ENCODE peak calls at places on chromosomes 1 and 21, in five cellular contexts. T, V, J, H and A are unnamed samples.

GRCh38 chr1:143736562-143736961 is 235.2 kb downstream of the FAM72C start:
- DNase-seq in V (no peak), J (no peak), T (no peak), H (no peak), A (no peak)

GRCh38 chr1:39110882-39111281 is 84.7 kb downstream of the NDUFS5 start:
- DNase-seq in H (no peak), V (no peak), J (no peak), T (no peak), A (no peak)

GRCh38 chr1:25700626-25701025 is 84.0 kb downstream of the MAN1C1 start:
- DNase-seq in V (no peak), T (peak), H (no peak), J (peak), A (no peak)

GRCh38 chr21:17463441-17463840 is 49.4 kb upstream of the CXADR start:
- DNase-seq in V (no peak), T (no peak), H (no peak), J (no peak), A (no peak)

GRCh38 chr1:164667010-164667409 is 108.0 kb downstream of the PBX1 start:
- DNase-seq in J (no peak), H (no peak), T (no peak), V (no peak), A (no peak)

GRCh38 chr1:41097105-41097504 is 75.6 kb upstream of the SLFNL1 start:
- DNase-seq in H (no peak), J (no peak), V (no peak), T (no peak), A (no peak)

GRCh38 chr1:23202263-23202749 is 15.0 kb downstream of the HTR1D start:
- DNase-seq in H (no peak), T (no peak), V (no peak), J (no peak), A (no peak)

GRCh38 chr1:200038987-200039848 is 11.7 kb downstream of the NR5A2 start:
- DNase-seq in J (no peak), H (no peak), T (no peak), V (peak), A (no peak)

GRCh38 chr1:230977781-230978490 is 725 bp downstream of the TTC13 start:
- DNase-seq in T (peak), J (peak), V (peak), H (peak), A (no peak)

GRCh38 chr1:234629026-234629425 is 19.0 kb upstream of the IRF2BP2 start:
- DNase-seq in V (no peak), H (no peak), T (no peak), J (no peak), A (no peak)

GRCh38 chr1:160217466-160218165 is 12.4 kb downstream of the PEA15 start:
- DNase-seq in V (peak), H (no peak), J (no peak), T (no peak), A (no peak)

GRCh38 chr1:119594386-119594785 is 53.7 kb downstream of the ZNF697 start:
- DNase-seq in J (no peak), V (no peak), T (no peak), H (no peak), A (no peak)

GRCh38 chr1:236280438-236281285 is 1.1 kb downstream of the ERO1B start:
- DNase-seq in V (no peak), H (peak), J (no peak), T (no peak), A (no peak)
- TF ChIP-seq POLR2AphosphoS5 in V (no peak), H (no peak), J (no peak), T (no peak), A (no peak)

GRCh38 chr1:236497908-236498307 is 25.9 kb upstream of the LGALS8 start:
- DNase-seq in H (no peak), J (no peak), T (no peak), V (no peak), A (no peak)

GRCh38 chr1:236507022-236507700 is 16.6 kb upstream of the LGALS8 start:
- DNase-seq in J (no peak), H (peak), T (no peak), V (peak), A (no peak)

GRCh38 chr1:236501093-236501492 is 22.7 kb upstream of the LGALS8 start:
- DNase-seq in H (no peak), T (no peak), V (no peak), J (no peak), A (no peak)

GRCh38 chr1:236502579-236502971 is 21.2 kb upstream of the LGALS8 start:
- DNase-seq in T (no peak), V (no peak), J (no peak), H (no peak), A (no peak)

GRCh38 chr1:236502972-236503639 is 20.7 kb upstream of the LGALS8 start:
- DNase-seq in H (peak), V (peak), J (peak), T (no peak), A (no peak)
- TF ChIP-seq POLR2A in H (peak), V (no peak), J (no peak), T (no peak), A (no peak)

DNA sequence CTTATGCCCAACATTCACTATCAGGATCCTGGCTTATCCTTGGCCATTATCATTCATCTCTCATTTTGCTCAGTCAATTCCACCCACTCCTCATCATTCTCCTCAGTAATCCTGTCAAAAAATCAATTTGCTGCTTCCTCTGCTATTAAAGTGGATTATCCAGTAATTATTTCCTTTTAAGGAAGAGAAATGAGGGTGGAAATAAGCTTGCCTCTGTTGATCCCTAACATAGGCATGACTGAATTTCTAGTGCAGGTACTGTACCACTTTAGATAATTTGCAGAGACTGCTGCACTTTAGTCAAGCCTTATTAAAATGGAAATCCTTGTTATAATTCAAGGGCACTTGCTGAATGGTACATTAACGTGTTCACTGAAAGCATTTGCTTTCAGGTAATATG is 43.2 kb downstream of the RGS2 start:
- DNase-seq in J (no peak), T (no peak), V (no peak), H (no peak), A (no peak)
- TF ChIP-seq POLR2AphosphoS5 in J (no peak), T (no peak), V (no peak), H (no peak), A (no peak)

DNA sequence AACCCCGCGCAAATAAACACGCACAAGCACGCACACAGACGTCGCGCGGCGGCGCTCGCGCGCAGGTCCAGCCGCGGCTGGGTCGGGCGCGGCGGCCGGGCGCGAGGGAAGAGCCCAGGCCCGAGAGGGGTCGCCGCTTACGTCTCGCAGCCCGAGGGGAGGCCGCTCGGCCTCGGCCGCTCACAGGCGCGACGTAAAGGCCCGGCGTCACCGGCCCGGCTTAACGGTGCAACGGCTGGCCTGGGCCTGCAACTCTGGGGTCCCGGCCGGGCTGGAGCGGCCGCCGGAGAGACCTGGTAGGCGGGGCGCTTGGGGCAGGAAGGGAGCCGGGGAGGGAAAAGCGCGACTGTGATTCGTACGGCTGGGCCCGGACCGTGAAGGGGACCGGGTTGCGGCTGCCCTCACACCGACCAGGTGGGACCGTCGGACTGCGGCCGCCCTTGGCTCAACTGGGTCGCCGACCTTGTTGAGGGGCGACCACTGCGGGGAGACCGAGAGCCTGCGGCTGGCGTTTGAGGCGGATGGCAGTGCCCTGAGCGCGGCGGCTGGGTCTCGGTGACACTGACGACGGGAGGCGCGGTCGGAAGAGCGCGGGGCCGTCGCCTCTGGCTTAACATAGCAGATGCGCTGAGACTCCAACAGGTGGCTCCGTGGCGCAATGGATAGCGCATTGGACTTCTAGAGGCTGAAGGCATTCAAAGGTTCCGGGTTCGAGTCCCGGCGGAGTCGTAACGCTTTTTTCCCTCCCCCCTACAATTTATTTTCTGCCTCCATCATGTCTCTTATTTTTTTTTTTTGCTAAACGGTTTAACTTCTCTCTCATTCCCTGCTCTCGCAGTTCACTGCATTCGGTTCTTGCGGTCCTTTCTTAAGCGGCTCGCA is 31.8 kb downstream of the DNTTIP2 start:
- DNase-seq in J (peak), T (peak), H (peak), V (peak), A (peak)
- TF ChIP-seq POLR2A in J (no peak), T (no peak), H (peak), V (no peak), A (peak)

DNA sequence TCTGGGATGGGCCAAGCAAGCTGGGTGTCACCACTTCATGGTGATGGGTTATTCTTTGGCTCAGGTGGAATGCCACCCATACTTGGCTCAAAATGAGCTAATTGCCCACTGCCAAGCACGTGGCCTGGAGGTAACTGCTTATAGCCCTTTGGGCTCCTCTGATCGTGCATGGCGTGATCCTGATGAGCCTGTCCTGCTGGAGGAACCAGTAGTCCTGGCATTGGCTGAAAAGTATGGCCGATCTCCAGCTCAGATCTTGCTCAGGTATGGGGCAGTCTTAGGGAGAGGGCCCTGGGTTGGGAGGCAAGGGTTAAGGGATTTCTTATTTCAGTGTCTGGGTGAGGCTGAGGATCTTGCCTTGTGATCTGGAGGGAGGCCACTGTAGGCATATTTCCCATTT is 15.4 kb upstream of the NASP start:
- DNase-seq in H (peak), T (no peak), J (no peak), V (no peak), A (no peak)
- TF ChIP-seq POLR2AphosphoS5 in H (peak), T (peak), J (no peak), V (no peak), A (no peak)

DNA sequence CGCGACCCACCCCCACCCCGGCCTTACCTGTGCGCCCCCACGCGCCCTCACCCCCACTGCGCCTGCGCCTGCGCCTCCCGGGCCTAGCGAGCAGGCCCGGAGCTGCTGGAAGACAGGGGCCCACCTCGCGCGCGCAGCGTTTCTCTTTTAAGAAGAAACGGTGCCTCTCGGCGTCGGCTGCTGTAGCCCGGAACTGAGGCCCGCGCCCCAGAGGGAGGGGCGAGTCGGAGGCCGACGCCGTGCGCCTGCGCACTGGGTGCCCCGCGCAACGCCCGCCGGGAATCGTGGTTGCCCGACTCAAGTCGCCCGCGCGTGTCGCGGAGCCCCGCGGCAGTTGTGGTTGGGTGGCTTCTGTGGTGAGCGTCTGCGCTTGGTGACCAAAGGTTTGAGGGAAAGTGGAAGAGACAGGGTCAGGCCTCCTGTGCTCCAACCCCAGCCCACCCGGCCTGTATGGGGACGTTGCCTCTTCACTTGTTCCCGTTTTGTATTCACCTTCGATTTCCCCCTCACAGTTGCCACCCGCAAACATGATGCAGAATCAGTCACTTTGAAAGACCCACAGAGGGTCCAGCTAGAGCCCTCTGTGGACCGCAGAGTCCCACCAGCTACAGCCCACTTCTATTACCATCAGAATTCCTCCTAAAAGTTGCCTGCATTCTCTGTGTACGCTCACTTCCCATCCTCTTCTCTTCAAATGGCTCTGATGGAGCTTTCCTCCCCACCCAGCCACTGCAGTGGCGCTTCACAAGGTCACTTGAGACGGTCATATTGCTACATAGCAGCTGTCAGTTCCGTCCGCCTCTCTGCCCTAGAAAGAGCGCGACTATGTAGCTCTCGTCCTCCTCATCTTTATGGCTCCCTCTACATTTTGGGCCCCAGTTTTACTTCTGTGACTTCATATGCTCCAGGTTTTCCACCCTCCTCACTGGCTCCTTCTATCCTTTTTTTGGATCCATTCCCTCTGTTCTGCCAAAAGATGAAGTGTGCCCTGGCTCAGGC is at the start of gene ZNF692:
- DNase-seq in J (peak), T (peak), V (peak), H (peak), A (peak)
- TF ChIP-seq POLR2A in J (peak), T (peak), V (no peak), H (peak), A (peak)

GRCh38 chr1:2204384-2205190 is 10.0 kb upstream of the FAAP20 start:
- DNase-seq in T (peak), J (peak), H (no peak), V (peak), A (peak)
- TF ChIP-seq POLR2AphosphoS5 in T (no peak), J (peak), H (peak), V (peak), A (no peak)

GRCh38 chr1:6104631-6105030 is 58.9 kb downstream of the KCNAB2 start:
- DNase-seq in J (no peak), V (no peak), H (no peak), T (no peak), A (no peak)

GRCh38 chr1:6106321-6106731 is 60.6 kb downstream of the KCNAB2 start:
- DNase-seq in V (no peak), T (no peak), H (no peak), J (no peak), A (no peak)

GRCh38 chr1:6105218-6105679 is 59.6 kb downstream of the KCNAB2 start:
- DNase-seq in J (no peak), V (no peak), H (no peak), T (no peak), A (no peak)

GRCh38 chr1:6106977-6107376 is 61.3 kb downstream of the KCNAB2 start:
- DNase-seq in H (no peak), V (no peak), T (no peak), J (no peak), A (no peak)

DNA sequence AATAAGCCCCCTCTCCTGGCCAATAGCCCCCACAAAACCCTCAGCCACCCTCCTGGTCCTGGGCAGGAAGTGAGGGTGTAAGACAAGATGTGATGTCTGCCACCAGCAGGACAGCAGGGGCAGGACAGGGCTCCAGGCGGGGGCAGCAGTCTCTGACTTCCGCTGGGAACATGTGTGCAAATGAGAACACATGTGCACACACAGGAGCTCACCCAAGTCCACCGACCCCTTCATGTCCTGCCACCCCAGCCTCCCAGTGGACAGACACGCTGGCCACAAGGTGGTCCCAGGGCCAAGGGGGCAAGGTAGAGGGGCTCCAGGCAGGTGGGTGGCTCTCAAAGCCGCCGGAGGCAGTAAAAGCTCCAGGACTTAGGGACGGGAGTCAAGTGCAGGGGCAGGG is 60.1 kb downstream of the KCNAB2 start:
- DNase-seq in V (no peak), T (no peak), J (no peak), H (no peak), A (no peak)
- TF ChIP-seq POLR2A in V (no peak), T (no peak), J (no peak), H (no peak), A (no peak)

DNA sequence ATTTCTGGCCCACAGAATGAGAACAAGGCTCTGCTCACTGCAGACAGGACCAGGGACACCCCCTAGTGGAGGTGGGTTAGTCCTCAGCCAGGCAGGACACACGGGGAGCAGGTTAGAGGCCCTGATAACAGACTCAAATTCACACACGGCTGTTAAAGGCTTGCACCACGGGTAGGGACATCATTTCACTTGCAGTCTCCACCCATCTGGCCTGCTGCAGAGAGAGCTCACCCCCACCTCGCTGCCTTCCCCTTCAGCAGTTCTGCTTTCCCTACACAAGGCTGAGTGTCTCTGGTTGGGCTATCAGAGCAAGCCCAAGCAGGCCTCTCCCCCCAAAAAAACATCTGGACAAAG is 20.6 kb downstream of the MEF2D start:
- DNase-seq in V (no peak), H (no peak), T (no peak), J (no peak), A (no peak)
- TF ChIP-seq POLR2AphosphoS5 in V (no peak), H (no peak), T (no peak), J (no peak), A (no peak)